ENCODE peak calls at places on chromosome 10, in four cellular contexts. A, Z, T and V are unnamed samples.
A peak's percentile ranks its signal among the peaks of the same experiment; 100 is the strongest.

GRCh38 chr10:27820637-27821036 is 75.0 kb upstream of the MKX start:
- DNase-seq in A (no peak), T (no peak), Z (no peak), V (no peak)

GRCh38 chr10:12972146-12972545 is 29.4 kb downstream of the CCDC3 start:
- DNase-seq in Z (no peak), T (no peak), A (no peak), V (no peak)

GRCh38 chr10:92868557-92868956 is 20.2 kb downstream of the EXOC6 start:
- DNase-seq in Z (no peak), T (no peak), A (no peak), V (no peak)

GRCh38 chr10:122647383-122647968 is 52.2 kb downstream of the C10orf120 start:
- DNase-seq in A (no peak), T (no peak), Z (no peak), V (no peak)

GRCh38 chr10:72068901-72069446 is 19.4 kb downstream of the SPOCK2 start:
- DNase-seq in Z (no peak), T (no peak), A (no peak), V (no peak)

GRCh38 chr10:943334-944033 is 12.0 kb upstream of the LARP4B start:
- DNase-seq in T (no peak), Z (no peak), A (no peak), V (no peak)

GRCh38 chr10:1328409-1328808 is 272.2 kb downstream of the WDR37 start:
- DNase-seq in Z (no peak), T (no peak), A (no peak), V (no peak)

GRCh38 chr10:24238527-24239247 is 29.7 kb downstream of the KIAA1217 start:
- DNase-seq in A (no peak), T (no peak), Z (no peak), V (no peak)

GRCh38 chr10:33524966-33525365 is 190.5 kb upstream of the NRP1 start:
- DNase-seq in T (no peak), Z (no peak), A (peak; percentile 28), V (peak; percentile 46)

GRCh38 chr10:90313548-90314325 is 544.1 kb downstream of the HTR7 start:
- DNase-seq in T (no peak), Z (no peak), A (peak; percentile 60), V (peak; percentile 45)

GRCh38 chr10:14008648-14009072 is 322.1 kb downstream of the FRMD4A start:
- DNase-seq in T (no peak), Z (no peak), A (peak; percentile 70), V (no peak)

GRCh38 chr10:78800535-78801320 is 268.0 kb upstream of the ZMIZ1 start:
- DNase-seq in T (no peak), Z (no peak), A (no peak), V (no peak)

GRCh38 chr10:49177391-49178355 is 10.5 kb downstream of the TMEM273 start:
- DNase-seq in T (no peak), A (peak; percentile 93), Z (peak; percentile 31), V (peak; percentile 86)

GRCh38 chr10:74502963-74503608 is 323.3 kb upstream of the KAT6B start:
- DNase-seq in T (no peak), Z (no peak), A (peak; percentile 82), V (peak; percentile 70)

GRCh38 chr10:94214497-94214896 is 148.2 kb downstream of the NOC3L start:
- DNase-seq in T (no peak), A (no peak), Z (no peak), V (no peak)

GRCh38 chr10:78756604-78757442 is 311.9 kb upstream of the ZMIZ1 start:
- DNase-seq in T (peak; percentile 52), A (peak; percentile 97), Z (peak; percentile 65), V (peak; percentile 96)

GRCh38 chr10:93437946-93438795 is 44.0 kb downstream of the MYOF start:
- DNase-seq in T (peak; percentile 18), Z (no peak), A (peak; percentile 75), V (peak; percentile 57)

GRCh38 chr10:77504196-77504869 is 133.3 kb downstream of the KCNMA1 start:
- DNase-seq in Z (no peak), A (peak; percentile 65), T (no peak), V (peak; percentile 48)

GRCh38 chr10:85646312-85646711 is 720.3 kb downstream of the GRID1 start:
- DNase-seq in A (peak; percentile 80), Z (no peak), T (no peak), V (no peak)

GRCh38 chr10:65313406-65313805 is 1612.4 kb upstream of the LRRTM3 start:
- DNase-seq in T (no peak), A (no peak), Z (no peak), V (no peak)

GRCh38 chr10:14889318-14889717 is 10.7 kb downstream of the SUV39H2 start:
- DNase-seq in A (peak; percentile 26), T (no peak), Z (no peak), V (peak; percentile 2)

GRCh38 chr10:129759214-129760002 is 204.7 kb downstream of the EBF3 start:
- DNase-seq in A (no peak), T (no peak), Z (no peak), V (no peak)

GRCh38 chr10:100882681-100883321 is 30.0 kb upstream of the SLF2 start:
- DNase-seq in A (peak; percentile 85), Z (no peak), T (no peak), V (peak; percentile 60)

GRCh38 chr10:100728928-100729876 is 16.2 kb upstream of the PAX2 start:
- DNase-seq in A (peak; percentile 19), T (peak; percentile 70), Z (no peak), V (no peak)

GRCh38 chr10:23096814-23097549 is 1.6 kb downstream of the MSRB2 start:
- DNase-seq in T (no peak), A (peak; percentile 95), Z (no peak), V (peak; percentile 49)

GRCh38 chr10:127926455-127926854 is 19.6 kb downstream of the PTPRE start:
- DNase-seq in A (no peak), T (no peak), Z (no peak), V (no peak)

GRCh38 chr10:81838950-81839349 is 36.0 kb upstream of the NRG3 start:
- DNase-seq in Z (no peak), A (no peak), T (peak; percentile 25), V (peak; percentile 7)

GRCh38 chr10:119209736-119210355 is 2.5 kb downstream of the GRK5 start:
- DNase-seq in A (no peak), T (no peak), Z (no peak), V (no peak)
- TF ChIP-seq CTCF in A (no peak), T (peak; percentile 55), Z (no peak), V (no peak)

DNA sequence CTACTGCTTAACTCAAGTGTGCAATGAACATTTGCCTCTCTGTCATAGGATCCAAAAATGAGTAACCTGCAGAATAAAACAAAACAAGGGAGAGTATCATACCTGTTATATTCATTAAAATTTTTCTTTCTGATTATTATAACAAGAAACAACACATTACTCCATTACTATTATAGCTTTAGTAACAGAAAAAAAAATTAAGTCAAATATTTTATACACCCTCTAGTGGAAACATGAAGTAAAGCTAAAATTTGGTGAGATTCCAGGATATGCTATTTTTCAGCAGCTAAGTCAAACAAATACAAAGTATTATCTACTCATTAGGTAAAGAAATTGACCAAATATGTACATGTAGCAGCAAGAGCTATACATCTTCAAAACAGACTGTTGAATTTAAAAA is 56.3 kb downstream of the PDZD8 start:
- DNase-seq in A (peak; percentile 22), Z (no peak), T (no peak), V (no peak)
- TF ChIP-seq CTCF in A (peak; percentile 40), Z (peak; percentile 10), T (peak; percentile 56), V (peak; percentile 26)

GRCh38 chr10:117449636-117450035 is 74.4 kb upstream of the PDZD8 start:
- DNase-seq in A (no peak), T (no peak), Z (no peak), V (peak; percentile 38)
- TF ChIP-seq CTCF in A (peak; percentile 36), T (no peak), Z (no peak), V (no peak)

GRCh38 chr10:97876387-97876786 is 26.7 kb downstream of the GOLGA7B start:
- DNase-seq in T (no peak), A (no peak), Z (no peak), V (no peak)
- TF ChIP-seq CTCF in T (no peak), A (no peak), Z (no peak), V (no peak)

GRCh38 chr10:42864575-42864974 is 82.0 kb downstream of the BMS1 start:
- DNase-seq in A (peak; percentile 7), T (peak; percentile 40), Z (no peak), V (peak; percentile 43)

DNA sequence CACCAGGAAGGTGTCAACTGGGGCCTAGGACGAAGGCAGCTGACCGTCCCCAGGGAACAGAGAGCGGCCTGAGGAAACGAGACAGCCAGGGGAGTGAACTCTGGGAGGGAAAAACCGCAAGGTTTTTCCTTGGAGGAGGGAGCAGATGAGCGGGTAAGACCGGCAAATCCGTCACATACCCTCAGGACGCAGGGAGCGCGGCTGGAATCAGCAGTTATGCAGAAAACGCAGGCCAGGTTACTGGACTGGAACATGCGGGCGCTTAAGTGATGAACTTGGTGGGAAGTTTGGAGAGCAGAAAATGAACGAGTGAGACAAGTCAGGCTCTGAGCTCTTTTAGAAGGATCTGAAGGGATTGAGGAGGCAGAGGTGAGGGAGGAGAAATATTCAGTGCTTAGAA is 76.7 kb downstream of the BMS1 start:
- DNase-seq in Z (no peak), A (no peak), T (no peak), V (no peak)
- TF ChIP-seq CTCF in Z (no peak), A (no peak), T (no peak), V (no peak)

DNA sequence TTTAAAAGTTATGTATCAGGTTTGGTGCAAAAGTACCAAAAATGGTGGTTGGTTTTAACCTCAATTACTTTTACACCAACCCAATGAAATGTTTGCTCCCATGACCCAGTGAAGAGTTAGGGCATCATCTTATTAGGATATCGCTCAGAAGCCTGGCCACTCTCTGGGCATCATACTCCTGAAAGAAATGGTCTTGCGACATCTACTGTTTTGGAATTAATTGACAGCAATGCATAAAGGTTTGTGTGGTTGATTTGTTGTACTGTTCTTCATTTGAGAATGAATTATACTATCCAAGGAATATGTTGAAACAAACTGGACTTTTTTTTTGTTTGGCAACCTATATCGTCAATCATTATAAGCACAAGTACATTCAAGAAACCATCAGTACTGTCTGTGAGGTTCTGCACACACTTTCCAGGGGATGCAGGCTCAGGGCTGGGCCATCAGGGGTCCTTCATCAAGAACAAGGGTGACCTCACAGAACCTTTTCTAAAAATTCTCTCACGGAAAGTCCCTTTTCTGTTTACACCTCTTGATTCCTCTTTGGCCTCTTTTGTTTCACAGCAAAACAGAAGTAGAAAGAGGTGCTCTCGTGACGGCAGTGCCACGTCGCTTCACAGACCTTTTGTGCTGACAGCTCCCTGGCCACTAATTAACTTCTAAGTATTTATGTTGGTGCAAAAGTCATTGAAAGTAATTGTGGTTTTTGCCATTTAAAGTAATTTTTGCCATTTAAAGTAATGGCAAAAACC is 117.2 kb upstream of the KLF6 start:
- DNase-seq in A (peak; percentile 63), T (no peak), Z (no peak), V (no peak)
- TF ChIP-seq CTCF in A (no peak), T (no peak), Z (no peak), V (no peak)